ENCODE peak calls at places on chromosomes 6 and 20, in five cellular contexts. K, W, V, Z and I are unnamed samples.

GRCh38 chr20:31490752-31491151 is 15.7 kb downstream of the REM1 start:
- DNase-seq in W (no peak), V (no peak), K (no peak), Z (no peak), I (no peak)

GRCh38 chr6:24564081-24564480 is 69.3 kb downstream of the ALDH5A1 start:
- DNase-seq in W (no peak), K (no peak), V (no peak), Z (no peak), I (no peak)

GRCh38 chr20:45444050-45444449 is 25.5 kb upstream of the WFDC2 start:
- DNase-seq in Z (no peak), V (no peak), W (no peak), K (no peak), I (no peak)

GRCh38 chr6:30908700-30909099 is 693 bp downstream of the GTF2H4 start:
- DNase-seq in Z (no peak), K (no peak), W (no peak), V (no peak), I (no peak)

GRCh38 chr6:20705741-20706140 is 171.5 kb downstream of the CDKAL1 start:
- DNase-seq in W (no peak), V (no peak), Z (no peak), K (no peak), I (no peak)

GRCh38 chr6:73746776-73747175 is 50.8 kb downstream of the CD109 start:
- DNase-seq in W (no peak), V (no peak), Z (no peak), K (no peak), I (no peak)

GRCh38 chr20:24560571-24561485 is 91.4 kb downstream of the SYNDIG1 start:
- DNase-seq in K (no peak), Z (no peak), V (no peak), W (no peak), I (no peak)

GRCh38 chr6:83270971-83271714 is 78.0 kb downstream of the RWDD2A start:
- DNase-seq in Z (no peak), W (no peak), V (peak), K (no peak), I (no peak)

GRCh38 chr20:45985573-45985972 is 13.6 kb upstream of the ZNF335 start:
- DNase-seq in K (no peak), W (no peak), Z (no peak), V (no peak), I (no peak)

GRCh38 chr6:72580281-72580940 is 41.5 kb upstream of the KCNQ5 start:
- DNase-seq in Z (no peak), W (no peak), V (peak), K (no peak), I (no peak)

GRCh38 chr20:1418335-1418734 is 25.5 kb upstream of the FKBP1A start:
- DNase-seq in K (no peak), V (no peak), W (no peak), Z (no peak), I (no peak)

GRCh38 chr6:139370047-139370706 is 4.3 kb downstream of the CITED2 start:
- DNase-seq in K (no peak), Z (no peak), W (no peak), V (no peak), I (no peak)

GRCh38 chr20:39829713-39830112 is 859.3 kb downstream of the MAFB start:
- DNase-seq in Z (no peak), K (no peak), W (no peak), V (no peak), I (no peak)
- TF ChIP-seq POLR2A in Z (no peak), K (no peak), W (no peak), V (no peak), I (no peak)

DNA sequence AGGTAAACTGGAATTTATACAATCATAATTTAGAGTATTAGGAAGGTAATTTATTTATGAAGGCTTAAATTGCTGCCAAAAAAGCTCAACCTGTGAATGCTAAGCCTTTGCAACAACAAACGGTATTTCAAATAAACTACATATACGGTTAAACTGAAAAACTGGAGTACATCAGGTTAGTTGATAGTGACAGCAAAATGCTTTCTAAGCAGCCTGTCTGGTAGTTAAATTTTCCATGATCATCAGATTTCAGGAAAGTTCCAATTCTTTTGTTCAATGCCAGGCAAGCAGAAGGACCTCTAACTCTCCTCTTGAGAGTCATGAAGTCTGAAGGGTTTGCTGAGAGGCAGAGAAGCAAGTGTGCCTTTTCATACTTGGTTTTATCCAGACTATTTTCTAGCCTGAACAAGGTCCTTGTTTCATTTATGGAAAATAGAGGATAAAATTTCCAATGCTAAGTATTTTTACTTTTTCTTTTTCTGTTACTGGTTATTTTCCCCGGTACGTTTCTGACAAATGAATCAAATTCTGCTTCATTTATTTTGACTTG is 4.5 kb downstream of the FLRT3 start:
- DNase-seq in W (no peak), K (no peak), V (no peak), Z (no peak), I (no peak)
- TF ChIP-seq POLR2AphosphoS5 in W (no peak), K (no peak), V (no peak), Z (no peak), I (no peak)

GRCh38 chr20:63565699-63566335 is 8.2 kb downstream of the HELZ2 start:
- DNase-seq in W (no peak), V (no peak), K (peak), Z (no peak), I (no peak)
- TF ChIP-seq POLR2A in W (no peak), V (no peak), K (no peak), Z (no peak), I (no peak)

GRCh38 chr20:59175861-59176260 is 12.2 kb downstream of the ZNF831 start:
- DNase-seq in K (no peak), V (no peak), W (no peak), Z (no peak), I (peak)
- TF ChIP-seq POLR2AphosphoS5 in K (no peak), V (no peak), W (no peak), Z (no peak), I (no peak)

GRCh38 chr20:10498196-10498595 is 63.1 kb downstream of the SLX4IP start:
- DNase-seq in V (no peak), Z (no peak), K (no peak), W (no peak), I (no peak)
- TF ChIP-seq POLR2A in V (no peak), Z (no peak), K (no peak), W (no peak), I (no peak)

DNA sequence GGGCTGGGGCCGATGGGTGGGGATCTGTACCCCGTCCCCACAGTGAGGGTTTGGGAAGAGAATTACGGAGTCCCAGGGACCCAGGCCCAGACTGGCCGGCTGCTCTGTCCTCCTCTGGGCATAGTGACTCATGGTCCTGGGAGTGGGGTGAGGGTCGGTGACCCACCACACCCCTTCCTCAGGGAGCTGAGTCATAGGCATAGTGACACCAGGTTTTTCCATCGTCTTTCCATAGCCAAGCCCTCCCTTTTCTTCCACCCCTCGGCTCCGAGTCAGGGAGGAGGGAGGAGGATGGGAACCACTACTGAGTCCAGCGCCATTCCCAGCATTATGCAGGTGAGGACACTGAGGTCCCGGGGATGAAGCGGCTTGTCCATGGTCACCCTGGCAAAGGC is 8.9 kb downstream of the CYP21A2 start:
- DNase-seq in K (no peak), V (peak), W (no peak), Z (no peak), I (no peak)
- TF ChIP-seq POLR2AphosphoS5 in K (peak), V (no peak), W (no peak), Z (peak), I (peak)

GRCh38 chr6:143234686-143235085 is 174.0 kb downstream of the AIG1 start:
- DNase-seq in Z (no peak), W (no peak), V (no peak), K (no peak), I (no peak)

GRCh38 chr6:143232849-143233248 is 172.2 kb downstream of the AIG1 start:
- DNase-seq in Z (no peak), K (no peak), V (peak), W (peak), I (no peak)

GRCh38 chr6:143238306-143238705 is 177.6 kb downstream of the AIG1 start:
- DNase-seq in W (no peak), K (no peak), Z (no peak), V (no peak), I (no peak)

GRCh38 chr6:143233563-143234285 is 173.0 kb downstream of the AIG1 start:
- DNase-seq in V (no peak), Z (no peak), K (no peak), W (no peak), I (no peak)

DNA sequence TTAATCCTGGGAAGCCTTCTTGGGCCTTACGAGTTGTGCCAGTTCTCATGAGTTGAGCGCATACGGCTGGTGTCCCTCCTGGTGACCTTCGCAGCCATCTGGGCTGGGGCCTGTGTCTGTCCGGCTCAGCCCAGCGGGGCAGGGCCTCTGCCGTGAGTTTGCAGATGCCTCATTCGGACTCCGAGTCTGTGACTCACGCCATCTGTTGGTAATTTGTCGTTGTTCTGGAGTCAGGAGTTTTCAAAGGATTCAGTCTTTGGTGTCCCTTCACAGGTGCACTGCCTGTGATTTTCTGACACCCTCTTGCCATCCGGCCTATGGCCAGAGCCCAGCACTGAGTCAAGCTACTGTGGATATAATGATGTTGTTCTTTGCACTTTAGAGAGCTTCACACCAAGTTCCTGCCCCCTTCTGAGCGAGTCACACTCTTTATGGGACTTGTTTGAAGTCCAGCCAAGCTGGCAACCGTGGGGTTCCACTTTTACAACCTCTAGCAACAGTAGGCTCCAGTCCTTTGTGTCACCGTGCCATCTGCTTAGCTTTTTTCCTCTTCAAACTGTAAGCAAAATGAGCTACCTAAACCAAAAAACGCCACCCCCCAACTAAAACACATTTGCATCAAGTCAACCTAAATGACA is 175.6 kb downstream of the AIG1 start:
- DNase-seq in V (peak), K (no peak), W (no peak), Z (no peak), I (no peak)
- TF ChIP-seq POLR2A in V (no peak), K (no peak), W (no peak), Z (no peak), I (no peak)

GRCh38 chr6:34656378-34657036 is 40.1 kb downstream of the ILRUN start:
- DNase-seq in W (peak), V (no peak), Z (no peak), K (no peak), I (no peak)

GRCh38 chr6:34657307-34657978 is 39.1 kb downstream of the ILRUN start:
- DNase-seq in K (no peak), Z (peak), V (no peak), W (peak), I (no peak)

GRCh38 chr6:34654061-34654460 is 42.5 kb downstream of the ILRUN start:
- DNase-seq in K (no peak), Z (no peak), V (no peak), W (no peak), I (no peak)

GRCh38 chr6:34658605-34659218 is 37.9 kb downstream of the ILRUN start:
- DNase-seq in V (no peak), K (no peak), W (peak), Z (no peak), I (no peak)

DNA sequence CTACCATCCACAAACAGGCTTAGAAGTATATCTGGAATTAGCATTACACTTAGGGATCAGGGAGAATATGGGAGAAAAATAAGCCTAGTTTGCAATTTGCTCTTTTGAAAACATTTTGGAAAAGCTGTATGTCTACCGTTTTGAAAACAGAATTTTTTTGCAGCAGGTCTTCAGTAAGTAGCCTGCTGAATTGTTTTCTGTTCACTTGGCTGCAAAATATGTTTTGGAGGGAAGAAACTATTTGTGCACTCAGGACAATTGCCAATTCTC is 39.6 kb downstream of the ILRUN start:
- DNase-seq in K (no peak), V (no peak), Z (no peak), W (no peak), I (no peak)
- TF ChIP-seq POLR2AphosphoS5 in K (no peak), V (no peak), Z (no peak), W (no peak), I (no peak)

DNA sequence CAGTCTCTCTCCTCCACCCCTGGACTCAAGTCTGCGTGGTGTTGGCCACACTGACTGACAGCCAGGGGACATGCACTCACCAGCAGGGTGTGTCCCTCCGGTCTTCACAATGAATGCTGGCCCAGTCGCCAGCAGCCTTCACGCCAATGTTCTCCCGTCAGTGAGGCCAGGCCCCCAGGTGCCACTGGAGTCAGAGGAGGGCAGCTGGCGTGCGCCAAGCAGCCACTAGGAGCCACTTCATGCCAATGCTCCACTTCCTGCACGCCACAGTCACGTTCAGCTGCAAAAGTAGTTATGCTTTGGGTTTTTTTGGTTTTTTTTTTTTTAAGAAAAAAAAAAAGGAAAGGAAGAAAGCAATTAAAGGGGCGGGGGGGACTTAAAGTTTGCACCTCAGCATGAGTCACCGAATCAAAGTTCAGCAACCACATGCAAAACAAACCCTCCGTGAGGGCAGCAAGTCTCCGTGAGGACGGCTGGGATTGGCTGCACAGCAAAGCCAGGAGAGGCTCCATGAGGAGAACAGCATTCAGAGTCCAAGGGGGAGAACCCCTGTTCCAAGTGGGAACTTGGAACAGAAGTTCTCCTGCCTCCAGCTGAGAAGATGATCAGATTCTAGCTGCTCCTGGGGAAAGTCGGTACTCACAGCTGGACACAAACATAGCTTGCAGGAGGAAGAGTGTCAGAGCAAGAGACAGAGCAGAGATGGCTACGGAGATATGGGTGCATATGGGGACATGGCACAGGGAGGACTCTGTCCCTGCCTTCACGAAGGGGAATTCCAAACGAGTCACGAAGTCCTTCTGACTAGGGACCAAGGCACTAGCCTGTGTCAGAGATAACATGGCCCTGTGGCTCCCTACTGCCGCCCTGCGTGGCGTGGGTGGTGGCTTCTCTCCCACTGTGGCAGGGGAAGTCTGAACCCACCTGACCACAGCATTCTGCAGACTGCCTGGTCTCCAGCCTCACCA is at the start of gene ZC3H12D:
- DNase-seq in K (peak), Z (no peak), W (peak), V (peak), I (peak)
- TF ChIP-seq POLR2A in K (no peak), Z (no peak), W (no peak), V (no peak), I (no peak)